ENCODE peak calls at places on chromosomes 16 and 17, in ten cellular contexts. M is mucosa of descending colon, R is lower leg skin, U is H1, F is HCT116, O is tibial artery, K is adrenal gland, P is thoracic aorta, A is cardiac fibroblast, E is transverse colon. N is an unnamed sample.

GRCh38 chr17:82970818-82971610 is 108.4 kb upstream of the METRNL start:
- DNase-seq in M (no peak), R (no peak), U (no peak), F (no peak), O (no peak), K (peak), P (no peak), A (no peak), E (no peak), N (no peak)

GRCh38 chr16:56910114-56910511 is 21.8 kb upstream of the HERPUD1 start:
- DNase-seq in M (no peak), R (no peak), U (no peak), F (no peak), O (no peak), K (no peak), P (no peak), A (no peak), E (no peak), N (no peak)

GRCh38 chr17:60968266-60968665 is 290.6 kb downstream of the BCAS3 start:
- DNase-seq in M (no peak), R (no peak), U (no peak), F (no peak), O (no peak), K (no peak), P (no peak), A (no peak), E (no peak), N (no peak)

GRCh38 chr17:28474035-28474640 is 694 bp downstream of the SLC13A2 start:
- DNase-seq in M (no peak), R (no peak), U (peak), F (no peak), O (no peak), K (no peak), P (no peak), A (no peak), E (no peak), N (no peak)

GRCh38 chr16:57532251-57532625 is 4.1 kb downstream of the CCDC102A start:
- DNase-seq in M (no peak), R (no peak), U (peak), F (no peak), O (no peak), K (peak), P (no peak), A (no peak), E (peak), N (peak)

GRCh38 chr17:80252871-80253270 is 7.8 kb upstream of the RNF213 start:
- DNase-seq in M (peak), R (no peak), U (peak), F (peak), O (peak), K (peak), P (no peak), A (peak), E (peak), N (no peak)

GRCh38 chr16:9687737-9688319 is 494.4 kb downstream of the GRIN2A start:
- DNase-seq in M (no peak), R (no peak), U (no peak), F (no peak), O (no peak), K (no peak), P (no peak), A (no peak), E (no peak), N (no peak)

GRCh38 chr16:75000481-75001081 is 1.8 kb downstream of the ZNRF1 start:
- DNase-seq in M (peak), R (no peak), U (no peak), F (no peak), O (peak), K (no peak), P (no peak), A (peak), E (no peak), N (no peak)

GRCh38 chr16:81885976-81886586 is 107.0 kb downstream of the PLCG2 start:
- DNase-seq in M (peak), R (no peak), U (peak), F (peak), O (no peak), K (no peak), P (no peak), A (peak), E (no peak), N (no peak)

GRCh38 chr17:7894866-7895265 is 6.3 kb downstream of the CHD3 start:
- DNase-seq in M (no peak), R (no peak), U (no peak), F (no peak), O (no peak), K (no peak), P (no peak), A (no peak), E (no peak), N (no peak)

GRCh38 chr17:73508931-73509605 is 135.2 kb downstream of the SDK2 start:
- DNase-seq in M (no peak), R (no peak), U (no peak), F (no peak), O (no peak), K (no peak), P (no peak), A (no peak), E (no peak), N (no peak)

GRCh38 chr17:57109393-57110151 is 24.5 kb downstream of the AKAP1 start:
- DNase-seq in M (peak), R (no peak), U (no peak), F (no peak), O (no peak), K (no peak), P (no peak), A (no peak), E (peak), N (no peak)

GRCh38 chr16:66427036-66427446 is at the start of gene BEAN1:
- DNase-seq in M (peak), R (no peak), U (peak), F (no peak), O (no peak), K (no peak), P (no peak), A (peak), E (no peak), N (no peak)

GRCh38 chr16:16052916-16053315 is 103.5 kb downstream of the ABCC1 start:
- DNase-seq in M (no peak), R (no peak), U (no peak), F (no peak), O (no peak), K (no peak), P (no peak), A (no peak), E (no peak), N (no peak)

GRCh38 chr17:48056879-48057278 is 8.7 kb downstream of the NFE2L1 start:
- DNase-seq in M (no peak), R (no peak), U (no peak), F (no peak), O (no peak), K (no peak), P (no peak), A (no peak), E (no peak), N (no peak)

GRCh38 chr17:43454888-43455287 is 28.9 kb upstream of the DHX8 start:
- DNase-seq in M (no peak), R (no peak), U (no peak), F (no peak), O (no peak), K (no peak), P (no peak), A (no peak), E (no peak), N (no peak)

GRCh38 chr17:31072186-31072585 is 22.6 kb upstream of the NF1 start:
- DNase-seq in M (no peak), R (no peak), U (no peak), F (no peak), O (no peak), K (no peak), P (no peak), A (peak), E (no peak), N (no peak)

GRCh38 chr17:27994586-27994985 is 47.9 kb upstream of the NLK start:
- DNase-seq in M (no peak), R (no peak), U (no peak), F (no peak), O (no peak), K (no peak), P (no peak), A (no peak), E (no peak), N (no peak)

GRCh38 chr16:14672403-14672971 is 21.6 kb downstream of the PLA2G10 start:
- DNase-seq in M (peak), R (no peak), U (no peak), F (no peak), O (no peak), K (no peak), P (no peak), A (peak), E (peak), N (peak)

GRCh38 chr17:50765454-50766221 is 1.7 kb downstream of the ANKRD40CL start:
- DNase-seq in M (peak), R (no peak), U (no peak), F (no peak), O (no peak), K (peak), P (no peak), A (no peak), E (peak), N (no peak)

GRCh38 chr17:38606646-38607611 is 1.2 kb upstream of the SRCIN1 start:
- DNase-seq in M (no peak), R (no peak), U (no peak), F (no peak), O (no peak), K (no peak), P (no peak), A (no peak), E (no peak), N (peak)

GRCh38 chr16:77584205-77584859 is 138.0 kb upstream of the NUDT7 start:
- DNase-seq in M (peak), R (peak), U (peak), F (peak), O (peak), K (peak), P (no peak), A (peak), E (peak), N (peak)

GRCh38 chr16:57485091-57485915 is 990 bp downstream of the DOK4 start:
- DNase-seq in M (peak), R (no peak), U (no peak), F (no peak), O (no peak), K (no peak), P (no peak), A (no peak), E (peak), N (no peak)

GRCh38 chr17:77884019-77884418 is 74.5 kb upstream of the TNRC6C start:
- DNase-seq in M (no peak), R (no peak), U (no peak), F (no peak), O (no peak), K (peak), P (no peak), A (peak), E (no peak), N (no peak)

GRCh38 chr17:4165301-4166010 is 22.5 kb downstream of the CYB5D2 start:
- DNase-seq in M (no peak), R (no peak), U (no peak), F (no peak), O (no peak), K (no peak), P (no peak), A (no peak), E (no peak), N (no peak)

GRCh38 chr16:24635900-24636610 is 93.4 kb upstream of the TNRC6A start:
- DNase-seq in M (peak), R (peak), U (no peak), F (no peak), O (peak), K (peak), P (no peak), A (peak), E (peak), N (peak)

GRCh38 chr16:50881953-50882352 is 140.1 kb downstream of the CYLD start:
- DNase-seq in M (no peak), R (no peak), U (peak), F (no peak), O (no peak), K (no peak), P (no peak), A (no peak), E (no peak), N (no peak)

GRCh38 chr16:17225551-17225950 is 245.2 kb downstream of the XYLT1 start:
- DNase-seq in M (no peak), R (no peak), U (no peak), F (no peak), O (no peak), K (no peak), P (no peak), A (no peak), E (no peak), N (no peak)

GRCh38 chr17:79947351-79948031 is 88.2 kb downstream of the TBC1D16 start:
- DNase-seq in M (no peak), R (no peak), U (no peak), F (no peak), O (peak), K (peak), P (no peak), A (peak), E (no peak), N (no peak)

GRCh38 chr16:62940573-62940972 is 904.3 kb upstream of the CDH8 start:
- DNase-seq in M (no peak), R (no peak), U (no peak), F (no peak), O (no peak), K (no peak), P (no peak), A (no peak), E (no peak), N (no peak)

GRCh38 chr17:50570516-50570915 is 10.0 kb downstream of the CACNA1G start:
- DNase-seq in M (no peak), R (no peak), U (no peak), F (no peak), O (no peak), K (no peak), P (no peak), A (no peak), E (no peak), N (no peak)

GRCh38 chr17:9150407-9151090 is 129.2 kb downstream of the NTN1 start:
- DNase-seq in M (no peak), R (no peak), U (no peak), F (no peak), O (no peak), K (no peak), P (no peak), A (peak), E (peak), N (no peak)

GRCh38 chr17:35617505-35617904 is 30.4 kb downstream of the AP2B1 start:
- DNase-seq in M (no peak), R (no peak), U (no peak), F (no peak), O (no peak), K (no peak), P (no peak), A (peak), E (no peak), N (peak)

GRCh38 chr17:1769826-1770477 is 8.1 kb downstream of the SERPINF1 start:
- DNase-seq in M (no peak), R (peak), U (no peak), F (no peak), O (no peak), K (no peak), P (no peak), A (no peak), E (no peak), N (no peak)

GRCh38 chr17:81285179-81285878 is 9.8 kb downstream of the SLC38A10 start:
- DNase-seq in M (peak), R (peak), U (no peak), F (no peak), O (peak), K (peak), P (no peak), A (peak), E (peak), N (no peak)

GRCh38 chr16:22330326-22330725 is 33.1 kb downstream of the POLR3E start:
- DNase-seq in M (no peak), R (no peak), U (no peak), F (no peak), O (no peak), K (no peak), P (no peak), A (no peak), E (no peak), N (no peak)

GRCh38 chr16:57606847-57607501 is 21.5 kb upstream of the ADGRG1 start:
- DNase-seq in M (peak), R (no peak), U (no peak), F (no peak), O (no peak), K (peak), P (no peak), A (no peak), E (peak), N (no peak)

GRCh38 chr17:51995797-51996403 is 162.6 kb downstream of the CA10 start:
- DNase-seq in M (no peak), R (no peak), U (no peak), F (no peak), O (no peak), K (no peak), P (no peak), A (no peak), E (no peak), N (no peak)

GRCh38 chr16:50559342-50559741 is 11.1 kb downstream of the NKD1 start:
- DNase-seq in M (no peak), R (no peak), U (no peak), F (no peak), O (no peak), K (no peak), P (no peak), A (no peak), E (no peak), N (no peak)

GRCh38 chr16:78177927-78178326 is 78.5 kb downstream of the WWOX start:
- DNase-seq in M (peak), R (no peak), U (peak), F (no peak), O (no peak), K (no peak), P (no peak), A (no peak), E (no peak), N (no peak)

GRCh38 chr16:3797904-3798811 is 80.8 kb upstream of the TRAP1 start:
- DNase-seq in M (no peak), R (no peak), U (no peak), F (no peak), O (no peak), K (no peak), P (no peak), A (no peak), E (no peak), N (no peak)

GRCh38 chr16:3800477-3801270 is 79.8 kb downstream of the CREBBP start:
- DNase-seq in M (no peak), R (no peak), U (no peak), F (no peak), O (no peak), K (no peak), P (no peak), A (no peak), E (no peak), N (no peak)

GRCh38 chr16:3797473-3797872 is 80.1 kb upstream of the TRAP1 start:
- DNase-seq in M (no peak), R (no peak), U (no peak), F (no peak), O (no peak), K (no peak), P (no peak), A (no peak), E (no peak), N (no peak)

GRCh38 chr16:3800019-3800418 is 80.5 kb downstream of the CREBBP start:
- DNase-seq in M (no peak), R (no peak), U (no peak), F (no peak), O (no peak), K (no peak), P (no peak), A (no peak), E (no peak), N (no peak)

GRCh38 chr16:3798827-3799226 is 81.5 kb upstream of the TRAP1 start:
- DNase-seq in M (no peak), R (no peak), U (no peak), F (no peak), O (no peak), K (no peak), P (no peak), A (no peak), E (no peak), N (no peak)
- H3K4me3 ChIP-seq in M (no peak), R (no peak), U (no peak), F (no peak), O (no peak), K (no peak), P (no peak), A (no peak), E (no peak), N (no peak)

DNA sequence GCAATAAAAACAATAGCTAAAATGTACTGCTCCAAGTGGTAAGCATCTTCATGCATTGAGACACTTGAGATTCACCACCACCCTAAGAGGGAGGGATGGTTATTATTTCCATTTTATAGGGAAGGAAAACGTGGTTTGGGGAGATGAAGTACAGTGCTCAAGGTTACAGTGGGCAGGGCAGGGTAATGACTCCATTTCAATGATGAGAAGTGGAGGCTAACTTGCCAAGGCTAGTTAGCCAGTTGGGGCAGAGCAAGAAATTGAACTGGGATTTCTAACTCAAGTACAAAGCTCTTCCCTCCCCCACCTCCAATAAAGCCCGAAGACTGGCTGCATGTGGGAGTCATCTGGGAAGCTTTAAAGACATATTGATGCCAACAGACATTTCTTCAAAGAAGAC is 6.3 kb upstream of the SPACA3 start:
- DNase-seq in M (peak), R (no peak), U (no peak), F (no peak), O (no peak), K (no peak), P (no peak), A (no peak), E (peak), N (no peak)
- TF ChIP-seq CTCF in M (no peak), R (no peak), U (no peak), F (no peak), O (no peak), K (no peak), P (no peak), A (no peak), E (no peak), N (no peak)

GRCh38 chr17:6756425-6757012 is 673 bp downstream of the XAF1 start:
- DNase-seq in M (no peak), R (no peak), U (no peak), F (no peak), O (no peak), K (no peak), P (no peak), A (no peak), E (no peak), N (no peak)
- H3K4me3 ChIP-seq in M (peak), R (peak), U (no peak), F (no peak), O (peak), K (peak), P (peak), A (peak), E (peak), N (no peak)

GRCh38 chr17:64240261-64240740 is 22.8 kb downstream of the TEX2 start:
- DNase-seq in M (peak), R (no peak), U (no peak), F (no peak), O (no peak), K (peak), P (no peak), A (peak), E (no peak), N (no peak)
- TF ChIP-seq CTCF in M (no peak), R (no peak), U (no peak), F (no peak), O (no peak), K (no peak), P (no peak), A (no peak), E (no peak), N (no peak)

DNA sequence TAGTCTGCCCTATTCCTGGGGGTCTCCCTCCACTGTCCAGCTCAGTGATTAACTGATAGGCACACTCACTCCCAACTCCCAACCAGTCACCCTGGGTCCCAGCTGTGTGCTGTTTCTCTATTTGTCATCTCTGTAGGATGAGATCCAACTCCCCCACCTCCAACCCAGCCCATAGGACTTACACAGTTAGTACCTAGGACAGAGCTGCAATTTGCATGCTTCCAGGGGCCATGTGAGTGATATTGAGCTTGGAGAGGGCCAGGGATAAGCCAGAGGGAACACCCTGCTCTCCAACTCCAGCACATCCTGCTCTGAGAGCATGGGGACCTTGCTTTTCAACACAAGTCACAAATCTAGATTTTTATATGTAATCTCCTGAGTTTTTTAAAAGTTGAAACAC is 8.8 kb downstream of the C17orf113 start:
- DNase-seq in M (no peak), R (no peak), U (no peak), F (no peak), O (no peak), K (no peak), P (no peak), A (no peak), E (no peak), N (no peak)
- H3K4me3 ChIP-seq in M (no peak), R (no peak), U (no peak), F (no peak), O (no peak), K (no peak), P (no peak), A (no peak), E (no peak), N (no peak)

DNA sequence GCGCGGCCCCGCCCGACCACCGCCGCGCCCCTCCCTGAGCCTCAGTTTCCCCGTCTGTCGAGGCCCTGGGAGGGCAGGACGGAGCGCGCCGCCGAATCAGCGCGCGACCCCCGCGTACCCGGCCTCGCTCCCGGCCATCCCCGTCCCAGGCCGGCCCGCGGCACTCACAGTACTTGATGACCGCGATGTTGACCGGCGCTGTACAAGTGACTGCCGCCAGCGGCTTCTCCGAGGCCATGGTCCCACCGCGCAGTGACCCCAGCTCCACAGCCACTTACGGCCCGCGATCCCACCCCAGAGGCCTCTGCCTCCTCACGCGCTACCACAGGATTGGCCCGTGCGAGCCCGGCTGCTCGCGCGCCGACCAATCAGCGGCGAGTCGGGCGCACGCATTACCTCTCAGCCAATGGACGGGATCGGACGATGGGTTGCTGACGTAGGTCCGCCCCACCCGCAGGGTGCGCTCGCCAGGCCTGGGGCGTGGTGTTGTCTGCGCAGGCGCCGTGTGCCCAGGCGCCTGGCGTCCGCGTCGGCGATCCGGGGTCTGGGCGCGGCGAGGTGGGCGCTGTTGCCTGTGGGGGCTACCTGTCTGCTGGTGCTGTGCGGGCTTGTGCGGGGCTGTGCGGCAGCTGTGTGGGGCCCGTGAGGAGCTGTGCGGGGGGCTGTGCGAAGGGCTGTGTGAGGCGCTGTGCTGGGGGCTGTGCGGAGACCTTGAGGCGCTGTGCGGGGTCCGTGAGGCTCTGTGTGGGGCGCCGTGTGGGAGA is at the start of gene MVD:
- DNase-seq in M (peak), R (peak), U (peak), F (peak), O (peak), K (peak), P (peak), A (peak), E (peak), N (peak)
- TF ChIP-seq CTCF in M (no peak), R (no peak), U (no peak), F (no peak), O (no peak), K (no peak), P (no peak), A (no peak), E (no peak), N (no peak)

N was measured in LNCaP clone FGC.